ENCODE peak calls at places on chromosomes 6 and 20, in four cellular contexts. B, V, J and L are unnamed samples.
A peak's percentile ranks its signal among the peaks of the same experiment; 100 is the strongest.

GRCh38 chr6:29035951-29036350 is 9.0 kb downstream of the OR2W1 start:
- DNase-seq in J (no peak), B (no peak), V (no peak), L (no peak)

GRCh38 chr6:2841264-2842138 is at the start of gene SERPINB1:
- DNase-seq in J (peak; percentile 97), V (peak; percentile 88), B (peak; percentile 97), L (peak; percentile 92)

GRCh38 chr20:13783528-13783927 is 1.2 kb downstream of the ESF1 start:
- DNase-seq in J (no peak), V (no peak), B (no peak), L (no peak)

GRCh38 chr6:79466222-79466834 is 70.9 kb downstream of the LCA5 start:
- DNase-seq in B (peak; percentile 47), J (no peak), V (no peak), L (no peak)

GRCh38 chr20:47202765-47203667 is 153.5 kb downstream of the ZMYND8 start:
- DNase-seq in B (no peak), J (no peak), V (no peak), L (no peak)

GRCh38 chr20:60115452-60115851 is 157.2 kb downstream of the CDH26 start:
- DNase-seq in V (no peak), J (no peak), B (no peak), L (no peak)

GRCh38 chr6:33663727-33664449 is 42.8 kb downstream of the ITPR3 start:
- DNase-seq in V (no peak), B (no peak), J (no peak), L (no peak)

GRCh38 chr6:684831-685636 is 7.9 kb downstream of the EXOC2 start:
- DNase-seq in B (no peak), V (no peak), J (no peak), L (no peak)

GRCh38 chr6:109344226-109344625 is 38.0 kb downstream of the CD164 start:
- DNase-seq in B (no peak), V (no peak), J (no peak), L (no peak)

GRCh38 chr6:169371344-169372144 is 117.9 kb upstream of the THBS2 start:
- DNase-seq in V (no peak), B (no peak), J (peak; percentile 68), L (no peak)

GRCh38 chr20:16922834-16923233 is 174.7 kb downstream of the OTOR start:
- DNase-seq in B (peak; percentile 77), J (no peak), V (no peak), L (no peak)

GRCh38 chr6:57021086-57021720 is 25.3 kb upstream of the KIAA1586 start:
- DNase-seq in B (peak; percentile 47), V (no peak), J (no peak), L (no peak)

GRCh38 chr20:62537649-62538292 is 62.0 kb upstream of the GATA5 start:
- DNase-seq in V (no peak), B (no peak), J (no peak), L (no peak)

GRCh38 chr20:19397676-19398075 is 185.2 kb downstream of the SLC24A3 start:
- DNase-seq in J (no peak), B (no peak), V (no peak), L (no peak)

GRCh38 chr6:79158856-79159516 is 75.5 kb downstream of the HMGN3 start:
- DNase-seq in V (no peak), J (no peak), B (no peak), L (no peak)

GRCh38 chr20:44095831-44096230 is 91.2 kb downstream of the JPH2 start:
- DNase-seq in J (no peak), V (no peak), B (no peak), L (no peak)

GRCh38 chr20:38631155-38632022 is 29.8 kb downstream of the ARHGAP40 start:
- DNase-seq in J (no peak), V (no peak), B (no peak), L (no peak)

GRCh38 chr6:69818223-69818930 is 21.6 kb upstream of the LMBRD1 start:
- DNase-seq in B (no peak), J (no peak), V (no peak), L (no peak)